ENCODE peak calls at places on chromosomes 1 and 21, in five cellular contexts. E, C, P, R and W are unnamed samples.

GRCh38 chr21:45986316-45987051 is 4.9 kb downstream of the COL6A1 start:
- DNase-seq in E (no peak), C (no peak), P (no peak), R (peak), W (no peak)

GRCh38 chr21:24456358-24456757 is 1150.9 kb downstream of the MRPL39 start:
- DNase-seq in E (no peak), C (no peak), P (no peak), R (no peak), W (no peak)

GRCh38 chr1:65812065-65812464 is 19.4 kb downstream of the PDE4B start:
- DNase-seq in E (no peak), C (peak), P (peak), R (no peak), W (peak)

GRCh38 chr1:43878854-43879253 is 54.7 kb upstream of the ARTN start:
- DNase-seq in E (no peak), C (no peak), P (no peak), R (no peak), W (no peak)

GRCh38 chr1:36879613-36880012 is 154.7 kb downstream of the GRIK3 start:
- DNase-seq in E (no peak), C (no peak), P (no peak), R (no peak), W (no peak)

GRCh38 chr1:248686815-248687214 is 15.8 kb downstream of the OR14I1 start:
- DNase-seq in E (no peak), C (no peak), P (no peak), R (no peak), W (peak)

GRCh38 chr1:55305735-55306134 is 90.6 kb upstream of the USP24 start:
- DNase-seq in E (no peak), C (peak), P (no peak), R (no peak), W (no peak)

GRCh38 chr1:25169168-25169567 is 63.1 kb downstream of the SYF2 start:
- DNase-seq in E (no peak), C (no peak), P (no peak), R (no peak), W (no peak)

GRCh38 chr1:33721416-33721815 is 142.5 kb upstream of the HMGB4 start:
- DNase-seq in E (no peak), C (no peak), P (no peak), R (no peak), W (no peak)

GRCh38 chr1:236144446-236145150 is 2.3 kb downstream of the GPR137B start:
- DNase-seq in E (no peak), C (no peak), P (no peak), R (peak), W (no peak)

GRCh38 chr1:175963740-175964139 is 220.3 kb upstream of the TNR start:
- DNase-seq in E (no peak), C (no peak), P (no peak), R (no peak), W (no peak)

GRCh38 chr1:15422871-15423270 is 13.2 kb downstream of the EFHD2 start:
- DNase-seq in E (no peak), C (no peak), P (no peak), R (no peak), W (no peak)

GRCh38 chr1:16153110-16153998 is 2.5 kb downstream of the EPHA2 start:
- DNase-seq in E (no peak), C (no peak), P (no peak), R (no peak), W (no peak)

GRCh38 chr1:111516008-111516535 is 12.6 kb upstream of the ADORA3 start:
- DNase-seq in E (no peak), C (peak), P (peak), R (peak), W (no peak)

GRCh38 chr21:39313042-39313456 is 383 bp downstream of the BRWD1 start:
- DNase-seq in E (peak), C (no peak), P (peak), R (peak), W (no peak)

GRCh38 chr21:34606051-34606450 is 8.9 kb downstream of the RCAN1 start:
- DNase-seq in E (no peak), C (no peak), P (peak), R (no peak), W (no peak)